ENCODE peak calls at places on chromosomes 11 and 22, in five cellular contexts. B is thoracic aorta, Q is K562, D is HepG2, N is HCT116. U is an unnamed sample.

GRCh38 chr22:41245917-41246499 is 5.3 kb upstream of the CHADL start:
- DNase-seq in N (no peak), B (no peak), D (no peak), Q (peak; percentile 26), U (peak; percentile 53)

GRCh38 chr11:119607726-119608125 is 121.3 kb downstream of the NECTIN1 start:
- DNase-seq in N (no peak), Q (no peak), B (no peak), D (no peak), U (no peak)

GRCh38 chr11:29449280-29450074 is 567.4 kb downstream of the KCNA4 start:
- DNase-seq in B (no peak), D (no peak), Q (no peak), N (no peak), U (no peak)

GRCh38 chr11:16897460-16898061 is 116.7 kb downstream of the PLEKHA7 start:
- DNase-seq in D (no peak), N (no peak), B (no peak), Q (no peak), U (no peak)

GRCh38 chr11:134050541-134051383 is 18.1 kb upstream of the JAM3 start:
- DNase-seq in D (peak; percentile 32), N (peak; percentile 33), Q (peak; percentile 89), B (no peak), U (peak; percentile 86)

GRCh38 chr22:35587447-35587870 is 29.7 kb downstream of the MB start:
- DNase-seq in N (no peak), Q (no peak), B (no peak), D (no peak), U (peak; percentile 89)

GRCh38 chr11:60098508-60098907 is 10.0 kb downstream of the MS4A2 start:
- DNase-seq in N (no peak), B (no peak), Q (no peak), D (peak; percentile 67), U (no peak)

GRCh38 chr11:88603499-88603898 is 266.0 kb upstream of the CTSC start:
- DNase-seq in D (no peak), B (no peak), Q (no peak), N (no peak), U (no peak)

GRCh38 chr11:17798716-17799115 is 64.1 kb downstream of the KCNC1 start:
- DNase-seq in D (no peak), Q (no peak), N (no peak), B (no peak), U (no peak)

GRCh38 chr11:112658521-112658920 is 302.7 kb upstream of the NCAM1 start:
- DNase-seq in B (no peak), Q (no peak), N (no peak), D (no peak), U (peak; percentile 26)

GRCh38 chr11:18192988-18193387 is 20.4 kb downstream of the MRGPRX4 start:
- DNase-seq in D (no peak), N (no peak), B (no peak), Q (no peak), U (no peak)

GRCh38 chr22:47163876-47164513 is 401.5 kb downstream of the TBC1D22A start:
- DNase-seq in B (no peak), N (no peak), D (no peak), Q (no peak), U (no peak)

GRCh38 chr11:58057481-58057880 is 26.7 kb downstream of the OR6Q1 start:
- DNase-seq in N (no peak), B (no peak), Q (no peak), D (no peak), U (no peak)

GRCh38 chr11:65118097-65118837 is 766 bp upstream of the ZNHIT2 start:
- DNase-seq in N (no peak), Q (no peak), B (no peak), D (no peak), U (no peak)
- TF ChIP-seq CTCF in N (no peak), Q (no peak), B (peak; percentile 21), D (no peak), U (no peak)

DNA sequence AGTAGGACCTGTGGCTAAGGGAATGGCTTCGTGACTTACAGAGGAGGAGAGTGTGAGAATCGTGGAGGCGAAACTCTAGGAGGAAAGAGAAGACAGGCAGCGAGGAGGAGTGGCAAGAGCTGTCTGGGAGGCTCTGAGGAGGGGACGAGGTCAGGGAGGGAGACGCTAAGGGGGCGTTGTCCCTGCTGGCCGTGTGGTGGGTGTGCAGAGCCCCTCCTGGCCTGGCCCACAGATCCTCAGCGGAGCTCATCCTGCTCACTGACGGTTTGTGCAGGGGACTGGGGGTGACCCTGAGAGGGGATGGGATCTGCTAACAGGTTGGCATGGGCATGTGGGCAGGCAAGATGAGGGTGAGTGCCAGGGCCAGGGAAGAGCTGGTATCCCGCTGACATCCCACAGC is 56.5 kb upstream of the PRR5 start:
- DNase-seq in D (no peak), Q (no peak), N (no peak), B (no peak), U (no peak)
- H3K4me1 ChIP-seq in D (peaks cover 35% of the 10 kb centered on the region), Q (no peaks in the 10 kb centered on the region), N (no peaks in the 10 kb centered on the region), B (no peaks in the 10 kb centered on the region), U (no peaks in the 10 kb centered on the region)

DNA sequence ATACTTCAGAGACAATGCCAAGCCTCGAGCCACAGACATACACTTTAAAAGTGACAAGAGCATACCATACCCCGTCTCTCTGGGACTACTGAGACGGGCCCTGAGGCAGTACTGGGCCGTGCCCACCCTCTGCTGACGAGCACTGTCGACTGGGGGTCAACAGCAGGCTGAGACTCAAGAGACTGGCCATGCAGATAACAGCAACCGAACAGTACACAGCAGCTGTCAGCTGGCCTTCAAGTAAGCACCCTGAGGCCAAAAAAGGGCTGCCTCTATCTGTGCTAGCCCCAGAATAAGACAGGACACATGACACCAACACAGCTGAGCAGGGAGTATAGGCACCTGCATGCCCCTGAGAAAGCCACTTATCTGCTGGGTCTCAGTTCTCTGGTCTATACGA is 18.9 kb upstream of the TMEM121B start:
- DNase-seq in N (no peak), Q (no peak), D (no peak), B (no peak), U (no peak)
- H3K36me3 ChIP-seq in N (peaks cover 32% of the 10 kb centered on the region), Q (peaks cover 47% of the 10 kb centered on the region), D (no peaks in the 10 kb centered on the region), B (peaks cover 47% of the 10 kb centered on the region), U (peaks cover 30% of the 10 kb centered on the region)

DNA sequence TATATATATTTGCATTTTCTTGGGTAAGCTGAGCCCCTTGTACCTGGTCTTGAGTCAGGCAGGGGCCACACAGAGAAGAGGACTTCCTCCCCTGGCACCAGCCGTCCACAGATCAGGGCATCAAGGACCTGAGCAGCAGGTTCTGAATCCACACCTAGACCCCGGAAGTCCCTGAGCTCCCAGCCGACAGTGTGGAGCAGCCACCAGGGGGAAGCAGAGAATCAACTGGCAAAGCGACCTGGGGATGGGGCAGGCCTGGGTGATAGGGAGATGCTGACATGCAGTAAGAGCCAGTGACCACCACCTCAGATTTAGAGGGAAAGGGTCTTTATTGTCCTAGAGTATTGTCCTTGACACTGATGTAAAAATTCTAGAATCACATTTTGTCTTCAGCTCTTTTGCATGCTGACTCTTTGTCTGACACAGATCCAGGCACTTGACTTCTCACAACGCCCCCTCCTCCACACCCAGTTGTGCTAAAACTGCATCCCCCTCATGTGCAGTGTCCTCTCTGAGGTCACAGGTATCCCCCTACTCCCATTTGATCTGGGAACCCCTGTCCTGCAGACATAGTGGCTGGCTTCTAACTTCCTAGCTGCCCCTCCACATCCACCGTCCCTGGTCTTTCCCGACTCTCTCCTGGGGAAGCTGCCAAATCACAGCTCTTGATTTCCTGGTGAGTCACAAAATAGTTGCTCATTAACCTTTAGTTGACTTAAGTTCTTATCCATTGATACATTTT is 109.3 kb downstream of the GGTLC2 start:
- DNase-seq in Q (peak; percentile 99), D (peak; percentile 47), N (peak; percentile 47), B (no peak), U (peak; percentile 70)
- TF ChIP-seq CTCF in Q (no peak), D (peak; percentile 84), N (peak; percentile 93), B (no peak), U (peak; percentile 83)

DNA sequence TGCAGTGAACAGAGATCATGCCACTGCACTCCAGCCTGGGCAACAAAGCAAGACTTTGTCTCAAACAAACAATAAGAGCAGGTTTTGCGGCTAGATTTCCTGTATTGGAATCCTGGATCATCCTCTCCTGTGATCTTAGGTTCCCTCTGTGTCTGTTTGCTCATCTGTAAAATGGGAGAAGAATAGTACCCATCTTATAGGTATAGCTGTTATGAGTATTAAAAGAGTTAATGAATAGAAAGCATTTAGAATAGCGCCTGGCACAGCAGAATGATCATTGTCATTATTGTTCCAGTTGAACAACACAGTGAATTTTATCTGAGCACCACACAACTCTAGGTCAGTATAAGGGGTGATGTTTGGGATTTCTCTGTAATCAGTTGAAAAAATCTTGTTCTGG is 10.8 kb downstream of the MARK2 start:
- DNase-seq in D (no peak), Q (no peak), B (no peak), N (no peak), U (no peak)
- H3K4me1 ChIP-seq in D (peaks cover 45% of the 10 kb centered on the region), Q (peaks cover 14% of the 10 kb centered on the region), B (peaks cover 50% of the 10 kb centered on the region), N (peaks cover 34% of the 10 kb centered on the region), U (no peaks in the 10 kb centered on the region)

GRCh38 chr11:73291781-73292180 is 16.3 kb upstream of the ARHGEF17 start:
- DNase-seq in N (no peak), D (no peak), B (no peak), Q (no peak), U (no peak)
- H3K36me3 ChIP-seq in N (no peaks in the 10 kb centered on the region), D (no peaks in the 10 kb centered on the region), B (no peaks in the 10 kb centered on the region), Q (no peaks in the 10 kb centered on the region), U (peaks cover 26% of the 10 kb centered on the region)

U was measured in BE2C.